ENCODE peak calls at places on chromosomes 12 and 14, in ten cellular contexts. I, K, E, B, R, F, O, X, Y and C are unnamed samples.

GRCh38 chr12:125983784-125984510 is 918.7 kb downstream of the AACS start:
- DNase-seq in Y (no peak), F (peak), E (no peak), X (no peak), B (peak), O (no peak), I (no peak), R (no peak), K (peak), C (peak)

GRCh38 chr12:67237231-67237630 is 31.9 kb upstream of the CAND1 start:
- DNase-seq in X (no peak), R (no peak), K (no peak), B (no peak), Y (no peak), F (no peak), E (no peak), I (no peak), O (no peak), C (no peak)

GRCh38 chr14:32090686-32091085 is 13.6 kb downstream of the ARHGAP5 start:
- DNase-seq in R (no peak), I (no peak), K (no peak), O (no peak), E (no peak), B (no peak), Y (no peak), F (no peak), X (no peak), C (no peak)

GRCh38 chr12:57864811-57865751 is 18.6 kb upstream of the CTDSP2 start:
- DNase-seq in I (peak), R (peak), Y (peak), X (peak), F (peak), K (peak), O (no peak), E (no peak), B (peak), C (peak)

GRCh38 chr12:29428630-29429029 is 47.7 kb upstream of the ERGIC2 start:
- DNase-seq in F (no peak), O (peak), E (peak), Y (peak), I (no peak), K (peak), R (peak), B (no peak), X (peak), C (peak)

GRCh38 chr14:94681300-94682060 is 69.3 kb downstream of the SERPINA3 start:
- DNase-seq in I (no peak), O (peak), F (peak), X (peak), E (no peak), Y (peak), B (no peak), K (peak), R (no peak), C (peak)

GRCh38 chr12:94988471-94988870 is 15.0 kb downstream of the NDUFA12 start:
- DNase-seq in K (no peak), E (no peak), F (no peak), Y (no peak), R (no peak), B (no peak), X (no peak), I (no peak), O (no peak), C (no peak)

GRCh38 chr12:92221916-92222315 is 76.3 kb upstream of the BTG1 start:
- DNase-seq in F (no peak), Y (no peak), I (no peak), R (no peak), X (no peak), O (no peak), K (no peak), E (no peak), B (no peak), C (no peak)

GRCh38 chr14:67674480-67675218 is at the start of gene VTI1B:
- DNase-seq in F (peak), O (no peak), I (peak), R (peak), X (peak), B (peak), K (peak), Y (peak), E (no peak), C (peak)

GRCh38 chr14:103349982-103350381 is 15.9 kb downstream of the EIF5 start:
- DNase-seq in E (no peak), O (no peak), K (no peak), R (no peak), B (no peak), F (no peak), I (no peak), X (no peak), Y (no peak), C (no peak)

GRCh38 chr14:100656996-100657395 is 69.7 kb upstream of the DLK1 start:
- DNase-seq in F (no peak), Y (no peak), K (no peak), R (no peak), B (no peak), X (no peak), I (no peak), O (no peak), E (no peak), C (no peak)

GRCh38 chr14:100654025-100654813 is 67.0 kb upstream of the BEGAIN start:
- DNase-seq in B (no peak), I (no peak), F (no peak), K (no peak), R (no peak), X (no peak), Y (peak), O (no peak), E (no peak), C (no peak)

GRCh38 chr14:100653409-100653808 is 66.2 kb upstream of the BEGAIN start:
- DNase-seq in Y (peak), O (no peak), E (no peak), B (peak), X (peak), R (no peak), I (no peak), K (no peak), F (no peak), C (no peak)

GRCh38 chr14:100652739-100653138 is 65.5 kb upstream of the BEGAIN start:
- DNase-seq in E (no peak), F (no peak), X (no peak), O (no peak), I (no peak), K (no peak), R (no peak), B (no peak), Y (no peak), C (no peak)

DNA sequence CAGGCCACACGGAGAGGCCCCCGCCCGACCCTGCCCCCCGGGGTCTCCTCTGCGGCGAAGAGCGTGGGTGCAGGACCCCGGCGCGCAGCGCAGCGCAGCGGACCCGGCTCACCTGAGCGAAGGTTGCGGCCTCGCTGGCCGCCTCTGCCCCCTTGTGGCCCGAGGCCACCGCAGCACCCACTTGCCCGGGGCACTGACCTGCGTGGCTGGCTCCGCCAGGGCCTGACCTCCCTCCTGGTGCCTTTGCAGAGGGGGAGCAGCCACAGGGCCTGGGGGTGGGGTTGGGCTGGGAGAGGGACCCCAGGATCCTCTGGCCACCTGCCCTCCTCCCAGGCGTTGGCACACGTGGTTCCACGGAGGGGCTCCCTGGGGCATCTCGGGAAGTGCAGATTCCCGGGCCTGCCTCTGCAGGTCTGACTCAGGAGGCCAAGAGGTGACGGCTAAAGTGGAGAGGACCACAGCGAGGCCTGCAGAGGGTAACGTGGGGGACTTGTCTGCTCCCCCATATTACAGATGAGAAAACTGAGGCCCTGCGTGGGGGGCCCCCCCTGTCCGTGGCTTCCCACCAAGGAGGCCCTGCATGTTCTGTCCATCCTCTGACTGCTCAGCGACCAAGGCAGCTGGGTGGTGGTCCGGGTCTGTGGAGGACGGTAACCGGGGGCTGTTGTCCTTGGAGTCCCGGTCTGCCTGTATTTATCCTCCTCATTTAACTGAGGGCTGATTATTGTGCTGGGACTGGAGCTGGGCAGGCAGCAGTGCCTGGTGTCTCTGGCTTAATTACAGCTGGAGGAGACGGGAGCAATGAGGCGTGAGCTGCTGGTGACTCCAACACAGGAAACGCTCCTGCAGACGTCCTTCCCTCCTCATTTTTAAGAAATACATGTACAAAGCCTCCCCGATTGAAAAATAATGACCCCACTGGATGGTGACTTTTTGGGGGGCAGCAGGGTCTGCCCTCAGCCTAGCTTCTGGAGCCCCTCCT is 67.9 kb upstream of the BEGAIN start:
- DNase-seq in K (no peak), E (no peak), F (peak), I (no peak), O (no peak), X (no peak), Y (peak), R (peak), B (peak), C (peak)
- TF ChIP-seq CTCF in K (peak), E (peak), F (peak), I (peak), O (peak), X (peak), Y (peak), R (peak), B (peak), C (peak)

GRCh38 chr14:96039633-96040311 is 610 bp downstream of the C14orf132 start:
- DNase-seq in B (peak), O (no peak), Y (peak), I (peak), K (peak), R (no peak), X (no peak), E (no peak), F (peak), C (no peak)
- TF ChIP-seq CTCF in B (peak), O (no peak), Y (no peak), I (no peak), K (peak), R (peak), X (no peak), E (peak), F (no peak), C (peak)

GRCh38 chr14:77547512-77547911 is 48.9 kb upstream of the ISM2 start:
- DNase-seq in F (no peak), O (no peak), R (no peak), I (no peak), Y (no peak), K (no peak), E (no peak), X (no peak), B (no peak), C (no peak)
- TF ChIP-seq CTCF in F (no peak), O (peak), R (peak), I (no peak), Y (no peak), K (no peak), E (no peak), X (no peak), B (no peak), C (no peak)

GRCh38 chr14:64504897-64505771 is 564 bp downstream of the ZBTB1 start:
- DNase-seq in R (peak), B (peak), Y (peak), X (peak), F (peak), K (peak), O (peak), I (peak), E (no peak), C (peak)
- TF ChIP-seq CTCF in R (no peak), B (no peak), Y (no peak), X (no peak), F (no peak), K (no peak), O (no peak), I (no peak), E (no peak), C (no peak)

GRCh38 chr12:47811581-47812484 is 7.9 kb downstream of the HDAC7 start:
- DNase-seq in R (no peak), B (no peak), X (peak), E (peak), K (peak), O (peak), Y (no peak), I (peak), F (no peak), C (no peak)

GRCh38 chr12:47811070-47811391 is 8.7 kb downstream of the HDAC7 start:
- DNase-seq in I (no peak), Y (no peak), O (no peak), R (no peak), B (no peak), F (no peak), X (peak), K (no peak), E (no peak), C (no peak)

GRCh38 chr12:47807338-47807737 is 12.4 kb downstream of the HDAC7 start:
- DNase-seq in I (no peak), K (no peak), R (no peak), Y (no peak), X (no peak), B (no peak), O (no peak), F (no peak), E (no peak), C (no peak)

GRCh38 chr12:47808049-47808448 is 11.7 kb downstream of the HDAC7 start:
- DNase-seq in K (peak), Y (peak), X (peak), B (no peak), I (peak), F (no peak), O (no peak), E (no peak), R (peak), C (no peak)

GRCh38 chr12:47808574-47809380 is 10.9 kb downstream of the HDAC7 start:
- DNase-seq in Y (peak), X (peak), I (no peak), B (no peak), K (no peak), E (no peak), O (no peak), R (no peak), F (no peak), C (no peak)
- TF ChIP-seq CTCF in Y (peak), X (peak), I (no peak), B (no peak), K (peak), E (peak), O (no peak), R (peak), F (no peak), C (no peak)

DNA sequence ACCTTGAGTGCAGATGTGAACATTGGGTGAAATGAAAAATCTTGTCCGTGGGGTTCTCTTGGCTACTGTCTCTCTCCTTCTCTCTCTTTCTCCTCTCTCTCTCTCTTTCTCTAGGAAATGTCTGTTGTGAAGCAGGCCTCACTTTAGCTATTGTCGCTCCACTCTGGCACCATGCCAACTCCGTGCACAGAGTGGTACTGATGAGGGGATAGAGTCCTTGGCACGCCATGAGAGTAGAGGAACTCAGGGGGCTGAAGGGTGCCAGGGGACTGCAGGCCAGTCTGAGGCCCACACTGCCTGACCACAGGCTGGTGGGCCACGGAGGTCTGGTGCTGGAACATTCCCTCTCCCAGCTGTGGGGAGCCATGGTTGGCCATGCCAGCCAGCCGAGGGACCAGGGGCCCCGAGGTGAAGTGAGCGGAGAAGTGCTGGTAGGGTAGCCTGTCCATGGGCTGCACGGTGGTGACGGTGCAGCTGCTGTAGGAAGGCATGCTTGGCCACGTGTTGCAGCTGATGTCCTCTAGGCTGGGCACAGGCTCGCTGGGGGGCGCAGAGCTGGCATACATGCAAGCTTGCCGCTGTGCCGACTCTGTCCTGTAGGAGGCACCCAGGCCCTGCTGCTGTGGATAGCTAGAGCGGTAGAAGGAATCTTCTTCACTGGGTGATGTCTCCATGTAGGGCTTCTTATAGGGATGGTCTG is 50.4 kb downstream of the TBX5 start:
- DNase-seq in F (no peak), Y (peak), E (no peak), B (peak), X (peak), I (no peak), O (no peak), K (no peak), R (peak), C (no peak)
- TF ChIP-seq CTCF in F (no peak), Y (peak), E (no peak), B (no peak), X (peak), I (no peak), O (peak), K (no peak), R (peak), C (no peak)

GRCh38 chr12:25084816-25085215 is 110.1 kb downstream of the DNAI7 start:
- DNase-seq in B (no peak), F (no peak), E (no peak), X (no peak), O (no peak), I (no peak), K (no peak), Y (no peak), R (no peak), C (no peak)
- TF ChIP-seq CTCF in B (no peak), F (no peak), E (no peak), X (no peak), O (no peak), I (no peak), K (no peak), Y (no peak), R (no peak), C (no peak)

DNA sequence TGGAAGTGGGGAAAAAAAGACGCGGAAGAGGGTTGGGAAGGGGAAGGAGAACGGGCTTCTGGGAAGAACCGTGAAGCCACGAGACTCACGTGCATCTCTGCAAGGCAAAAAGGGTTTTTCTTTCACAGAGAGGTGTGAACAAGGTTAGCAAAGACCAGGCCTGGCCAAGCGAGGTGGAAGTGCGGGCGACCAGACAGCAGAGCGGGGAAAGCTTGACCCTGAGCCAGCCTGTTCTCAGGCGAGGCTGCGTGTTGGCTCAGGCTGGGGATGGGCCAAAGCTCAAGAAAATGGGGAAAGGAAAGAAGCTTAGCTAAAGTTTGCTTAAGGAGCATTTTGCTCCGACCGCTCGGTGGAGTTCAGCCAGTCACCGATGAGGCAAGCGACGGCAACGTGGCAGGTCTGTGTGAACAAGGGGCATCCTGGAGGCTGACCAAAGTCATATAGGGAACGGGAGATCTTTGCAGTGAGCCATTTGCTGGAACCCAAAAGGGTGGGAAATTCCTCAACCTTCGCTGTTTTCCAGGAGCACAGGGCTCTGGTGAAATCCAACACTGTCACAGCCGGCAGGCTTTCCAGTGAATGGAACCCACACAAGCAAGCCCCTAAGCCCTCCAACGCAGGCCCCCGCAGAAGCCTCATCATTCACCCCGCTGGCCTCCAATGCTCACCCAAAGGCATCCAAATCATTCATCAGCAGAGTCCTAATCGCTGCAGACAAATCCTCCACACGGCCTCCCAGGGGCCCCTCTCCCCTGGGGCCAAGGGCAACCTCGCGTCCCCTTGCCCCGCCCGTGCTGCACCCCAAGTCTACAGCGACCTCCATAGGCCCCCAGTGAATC is 793 bp downstream of the ZNF605 start:
- DNase-seq in F (peak), E (peak), X (peak), R (peak), K (peak), I (no peak), O (peak), B (peak), Y (peak), C (peak)
- TF ChIP-seq CTCF in F (no peak), E (no peak), X (no peak), R (peak), K (no peak), I (no peak), O (no peak), B (no peak), Y (peak), C (no peak)

GRCh38 chr12:6613776-6614512 is 6.8 kb upstream of the CHD4 start:
- DNase-seq in B (peak), X (peak), Y (peak), K (peak), E (peak), O (peak), I (peak), F (peak), R (peak), C (peak)
- TF ChIP-seq CTCF in B (no peak), X (peak), Y (peak), K (no peak), E (peak), O (peak), I (no peak), F (no peak), R (peak), C (no peak)